ENCODE peak calls at places on chromosomes 6 and 20, in four cellular contexts. One of them, this sample, is unnamed.
A peak's percentile ranks its signal among the peaks of the same experiment; 100 is the strongest.

GRCh38 chr6:125528614-125529013 is 220.8 kb upstream of the HEY2 start:
- DNase-seq in iPS-NIHi11: peak; percentile 81
- DNase-seq in nucleus accumbens: no peak
- DNase-seq in GM04503: no peak
- DNase-seq in this sample: no peak

GRCh38 chr6:158040051-158040803 is 58.6 kb downstream of the SYNJ2 start:
- DNase-seq in iPS-NIHi11: no peak
- DNase-seq in nucleus accumbens: peak; percentile 47
- DNase-seq in GM04503: peak; percentile 85
- DNase-seq in this sample: peak; percentile 85

GRCh38 chr6:53793318-53793975 is 1.4 kb upstream of the LRRC1 start:
- DNase-seq in iPS-NIHi11: peak; percentile 65
- DNase-seq in nucleus accumbens: peak; percentile 71
- DNase-seq in GM04503: no peak
- DNase-seq in this sample: no peak

GRCh38 chr20:38270869-38271608 is 10.5 kb upstream of the KIAA1755 start:
- DNase-seq in iPS-NIHi11: no peak
- DNase-seq in nucleus accumbens: no peak
- DNase-seq in GM04503: peak; percentile 80
- DNase-seq in this sample: peak; percentile 76

GRCh38 chr6:10410214-10410873 is 4.5 kb downstream of the TFAP2A start:
- DNase-seq in iPS-NIHi11: no peak
- DNase-seq in nucleus accumbens: no peak
- DNase-seq in GM04503: no peak
- DNase-seq in this sample: no peak

GRCh38 chr6:22470454-22471368 is 98.7 kb upstream of the HDGFL1 start:
- DNase-seq in iPS-NIHi11: peak; percentile 27
- DNase-seq in nucleus accumbens: no peak
- DNase-seq in GM04503: no peak
- DNase-seq in this sample: peak; percentile 4

GRCh38 chr20:38217791-38218565 is 42.6 kb downstream of the KIAA1755 start:
- DNase-seq in iPS-NIHi11: peak; percentile 71
- DNase-seq in nucleus accumbens: peak; percentile 9
- DNase-seq in GM04503: peak; percentile 87
- DNase-seq in this sample: peak; percentile 88

GRCh38 chr20:54137115-54137514 is 36.7 kb downstream of the CYP24A1 start:
- DNase-seq in iPS-NIHi11: no peak
- DNase-seq in nucleus accumbens: no peak
- DNase-seq in GM04503: no peak
- DNase-seq in this sample: no peak

GRCh38 chr20:62733891-62734290 is 25.3 kb downstream of the NTSR1 start:
- DNase-seq in iPS-NIHi11: no peak
- DNase-seq in nucleus accumbens: no peak
- DNase-seq in GM04503: no peak
- DNase-seq in this sample: no peak

GRCh38 chr6:125251516-125252229 is 50.1 kb downstream of the HDDC2 start:
- DNase-seq in iPS-NIHi11: peak; percentile 26
- DNase-seq in nucleus accumbens: no peak
- DNase-seq in GM04503: no peak
- DNase-seq in this sample: no peak